ENCODE peak calls at places on chromosome 21, in four cellular contexts. V is astrocyte of the spinal cord, U is SK-N-SH, J is mesenchymal stem cell. E is an unnamed sample.
A peak's percentile ranks its signal among the peaks of the same experiment; 100 is the strongest.

GRCh38 chr21:36073181-36073580 is 3.4 kb downstream of the CBR1 start:
- DNase-seq in V (no peak), U (no peak), J (no peak), E (no peak)

GRCh38 chr21:42527489-42528158 is 14.0 kb downstream of the SLC37A1 start:
- DNase-seq in V (no peak), U (no peak), J (peak; percentile 12), E (no peak)

GRCh38 chr21:34530264-34530663 is 18.3 kb upstream of the KCNE1 start:
- DNase-seq in V (peak; percentile 89), U (no peak), J (peak; percentile 74), E (no peak)

GRCh38 chr21:36845790-36846189 is 120.7 kb downstream of the HLCS start:
- DNase-seq in V (no peak), U (no peak), J (no peak), E (no peak)

GRCh38 chr21:43591468-43592050 is 67.7 kb downstream of the HSF2BP start:
- DNase-seq in V (no peak), U (no peak), J (peak; percentile 72), E (no peak)

GRCh38 chr21:35084869-35085268 is 35.8 kb upstream of the RUNX1 start:
- DNase-seq in V (peak; percentile 92), U (no peak), J (peak; percentile 77), E (no peak)

GRCh38 chr21:29351691-29352090 is 53.0 kb downstream of the BACH1 start:
- DNase-seq in V (peak; percentile 77), U (no peak), J (peak; percentile 78), E (no peak)

GRCh38 chr21:36773995-36774394 is 75.1 kb downstream of the SIM2 start:
- DNase-seq in V (no peak), U (no peak), J (no peak), E (no peak)

GRCh38 chr21:15219866-15220265 is 155.1 kb upstream of the NRIP1 start:
- DNase-seq in V (no peak), U (no peak), J (no peak), E (no peak)

GRCh38 chr21:38797470-38797869 is 8.3 kb upstream of the ETS2 start:
- DNase-seq in V (no peak), U (peak; percentile 87), J (peak; percentile 69), E (peak; percentile 33)

GRCh38 chr21:16082038-16082816 is 352.4 kb downstream of the USP25 start:
- DNase-seq in V (peak; percentile 56), U (no peak), J (peak; percentile 28), E (no peak)

GRCh38 chr21:39712976-39713375 is 32.0 kb upstream of the IGSF5 start:
- DNase-seq in V (no peak), U (no peak), J (no peak), E (peak; percentile 29)

GRCh38 chr21:45074818-45075605 is 632 bp downstream of the ADARB1 start:
- DNase-seq in V (peak; percentile 24), U (peak; percentile 82), J (peak; percentile 59), E (peak; percentile 45)

GRCh38 chr21:31254131-31254530 is 89.9 kb downstream of the TIAM1 start:
- DNase-seq in V (no peak), U (no peak), J (no peak), E (no peak)

GRCh38 chr21:21806711-21807597 is 808.7 kb downstream of the NCAM2 start:
- DNase-seq in V (no peak), U (peak; percentile 14), J (no peak), E (peak; percentile 91)

GRCh38 chr21:41641821-41642368 is 125.0 kb downstream of the RIPK4 start:
- DNase-seq in V (peak; percentile 93), U (no peak), J (peak; percentile 76), E (no peak)

GRCh38 chr21:40386301-40386911 is 460.6 kb downstream of the DSCAM start:
- DNase-seq in V (peak; percentile 9), U (peak; percentile 78), J (no peak), E (peak; percentile 15)

GRCh38 chr21:33020558-33021100 is 5.1 kb upstream of the OLIG2 start:
- DNase-seq in V (no peak), U (peak; percentile 33), J (no peak), E (no peak)

E was measured in SK-N-DZ.